ENCODE peak calls at places on chromosomes 12 and 14, in nine cellular contexts. V, J, O, K, C, Y, Z, B and W are unnamed samples. For H3K9me3, the result is how much of the 10 kb centered on the place peaks cover.

GRCh38 chr12:47021298-47021697 is 58.1 kb upstream of the PCED1B start:
- DNase-seq in V (no peak), J (no peak), O (peak), K (no peak), C (peak), Y (peak), Z (no peak), B (no peak), W (peak)

GRCh38 chr12:2856051-2856450 is 788 bp downstream of the TEX52 start:
- DNase-seq in V (no peak), J (no peak), O (no peak), K (no peak), C (no peak), Y (peak), Z (no peak), B (no peak), W (no peak)

GRCh38 chr12:6469609-6470374 is 685 bp downstream of the VAMP1 start:
- DNase-seq in V (no peak), J (no peak), O (no peak), K (no peak), C (no peak), Y (peak), Z (no peak), B (no peak), W (peak)

GRCh38 chr12:5807538-5808219 is 137.4 kb downstream of the ANO2 start:
- DNase-seq in V (no peak), J (no peak), O (no peak), K (no peak), C (no peak), Y (no peak), Z (no peak), B (no peak), W (no peak)

GRCh38 chr12:114166360-114166759 is 200.2 kb upstream of the RBM19 start:
- DNase-seq in V (no peak), J (no peak), O (no peak), K (no peak), C (peak), Y (peak), Z (no peak), B (no peak), W (peak)

GRCh38 chr14:101184104-101184455 is 280.6 kb upstream of the RTL1 start:
- DNase-seq in V (no peak), J (no peak), O (no peak), K (peak), C (no peak), Y (no peak), Z (no peak), B (no peak), W (no peak)

GRCh38 chr12:131455218-131455506 is 255.7 kb upstream of the SFSWAP start:
- DNase-seq in V (no peak), J (no peak), O (no peak), K (peak), C (no peak), Y (no peak), Z (no peak), B (no peak), W (no peak)

GRCh38 chr12:113697646-113698504 is 226.2 kb upstream of the LHX5 start:
- DNase-seq in V (no peak), J (no peak), O (no peak), K (no peak), C (no peak), Y (no peak), Z (no peak), B (no peak), W (no peak)

GRCh38 chr12:133226690-133227089 is 9.0 kb downstream of the ANHX start:
- DNase-seq in V (no peak), J (no peak), O (no peak), K (no peak), C (no peak), Y (no peak), Z (no peak), B (no peak), W (no peak)
- H3K9me3 ChIP-seq in V (under half), J (under half), O (under half), K (under half), C (half or more), Y (under half), Z (half or more), B (under half), W (under half)

GRCh38 chr14:105836160-105836559 is 309.8 kb downstream of the TMEM121 start:
- DNase-seq in V (no peak), J (no peak), O (no peak), K (no peak), C (no peak), Y (no peak), Z (no peak), B (no peak), W (no peak)
- H3K9me3 ChIP-seq in V (under half), J (under half), O (under half), K (under half), C (under half), Y (under half), Z (under half), B (under half), W (under half)

GRCh38 chr14:69285661-69286255 is 25.8 kb downstream of the GALNT16 start:
- DNase-seq in V (no peak), J (no peak), O (no peak), K (no peak), C (no peak), Y (no peak), Z (no peak), B (no peak), W (no peak)

GRCh38 chr14:69288956-69289705 is 29.2 kb downstream of the GALNT16 start:
- DNase-seq in V (no peak), J (no peak), O (no peak), K (peak), C (no peak), Y (peak), Z (no peak), B (no peak), W (no peak)

GRCh38 chr14:69289811-69290520 is 30.0 kb downstream of the GALNT16 start:
- DNase-seq in V (no peak), J (no peak), O (no peak), K (no peak), C (no peak), Y (no peak), Z (no peak), B (no peak), W (no peak)

GRCh38 chr14:69287096-69287991 is 27.4 kb downstream of the GALNT16 start:
- DNase-seq in V (no peak), J (no peak), O (no peak), K (no peak), C (no peak), Y (peak), Z (no peak), B (no peak), W (no peak)

DNA sequence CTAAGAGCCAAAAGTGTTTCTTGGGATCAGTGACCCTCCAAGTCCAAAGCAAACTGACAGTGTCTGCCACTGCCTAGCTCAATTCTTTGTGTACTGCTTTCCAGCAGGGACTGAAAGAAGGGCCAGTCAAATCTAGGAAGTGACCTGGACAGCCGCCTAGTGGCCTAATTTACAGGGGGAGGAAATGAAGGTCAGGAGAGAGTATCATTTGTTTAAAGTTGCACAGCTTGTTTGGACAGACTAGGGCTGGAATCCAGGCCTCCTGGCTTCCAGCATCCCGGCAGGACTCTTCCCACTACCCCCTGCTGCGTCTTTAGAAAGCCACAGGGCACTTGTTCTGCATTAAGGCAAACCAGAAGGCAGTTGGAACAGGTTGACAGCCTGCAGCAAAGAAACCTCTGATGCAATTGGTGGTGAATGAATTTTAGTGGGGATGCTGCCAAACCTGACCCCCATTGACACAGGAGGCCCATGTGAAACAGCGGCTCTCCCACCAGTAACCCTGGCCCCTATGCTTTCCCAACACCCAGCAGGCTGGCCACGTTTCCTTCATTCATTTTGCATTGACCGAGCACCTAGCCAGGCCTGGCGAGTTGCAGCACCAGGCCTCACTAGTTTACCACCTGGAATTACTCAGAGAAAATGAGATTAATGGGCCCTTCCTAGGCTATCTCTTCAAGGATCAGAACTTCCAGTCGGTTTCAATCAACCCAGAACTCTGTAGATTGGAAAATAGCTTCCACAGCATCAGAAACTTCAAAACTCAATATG is 28.2 kb downstream of the GALNT16 start:
- DNase-seq in V (no peak), J (no peak), O (no peak), K (no peak), C (peak), Y (peak), Z (no peak), B (peak), W (no peak)
- H3K9me3 ChIP-seq in V (under half), J (under half), O (under half), K (under half), C (under half), Y (under half), Z (under half), B (under half), W (under half)

GRCh38 chr12:22500100-22500499 is 44.2 kb downstream of the C2CD5 start:
- DNase-seq in V (no peak), J (no peak), O (no peak), K (no peak), C (no peak), Y (no peak), Z (no peak), B (no peak), W (no peak)

GRCh38 chr12:22505826-22506225 is 38.5 kb downstream of the C2CD5 start:
- DNase-seq in V (no peak), J (no peak), O (no peak), K (no peak), C (no peak), Y (no peak), Z (no peak), B (no peak), W (no peak)
- H3K9me3 ChIP-seq in V (under half), J (under half), O (under half), K (under half), C (under half), Y (under half), Z (under half), B (under half), W (under half)

GRCh38 chr12:83461326-83461985 is 774.8 kb downstream of the TMTC2 start:
- DNase-seq in V (no peak), J (no peak), O (no peak), K (no peak), C (no peak), Y (peak), Z (no peak), B (no peak), W (no peak)
- H3K9me3 ChIP-seq in V (under half), J (under half), O (under half), K (under half), C (under half), Y (under half), Z (under half), B (under half), W (under half)

GRCh38 chr12:93877446-93877845 is 200.3 kb downstream of the CRADD start:
- DNase-seq in V (no peak), J (no peak), O (no peak), K (no peak), C (no peak), Y (no peak), Z (no peak), B (no peak), W (no peak)

GRCh38 chr12:93875157-93875556 is 198.0 kb downstream of the CRADD start:
- DNase-seq in V (no peak), J (no peak), O (no peak), K (no peak), C (no peak), Y (no peak), Z (no peak), B (no peak), W (no peak)

GRCh38 chr12:93879476-93880376 is 202.6 kb downstream of the CRADD start:
- DNase-seq in V (no peak), J (no peak), O (no peak), K (no peak), C (no peak), Y (peak), Z (no peak), B (no peak), W (no peak)

GRCh38 chr12:93873561-93873960 is 196.4 kb downstream of the CRADD start:
- DNase-seq in V (no peak), J (no peak), O (no peak), K (no peak), C (no peak), Y (no peak), Z (no peak), B (no peak), W (no peak)

GRCh38 chr12:93876360-93876759 is 199.2 kb downstream of the CRADD start:
- DNase-seq in V (no peak), J (no peak), O (no peak), K (no peak), C (no peak), Y (no peak), Z (no peak), B (no peak), W (no peak)
- H3K9me3 ChIP-seq in V (under half), J (under half), O (under half), K (under half), C (under half), Y (under half), Z (under half), B (under half), W (under half)